ENCODE peak calls at places on chromosomes 11 and 22, in seven cellular contexts. One of them, this sample, is unnamed.
A peak's percentile ranks its signal among the peaks of the same experiment; 100 is the strongest.

GRCh38 chr11:36249271-36249670 is 40.0 kb downstream of the COMMD9 start:
- DNase-seq in right cardiac atrium: no peak
- DNase-seq in small intestine: no peak
- DNase-seq in lung: no peak
- DNase-seq in heart right ventricle: no peak
- DNase-seq in A673: no peak
- DNase-seq in fibroblast of lung: peak; percentile 86
- DNase-seq in this sample: no peak

GRCh38 chr11:3163241-3163981 is 1.7 kb downstream of the OSBPL5 start:
- DNase-seq in right cardiac atrium: no peak
- DNase-seq in small intestine: no peak
- DNase-seq in lung: no peak
- DNase-seq in heart right ventricle: peak; percentile 12
- DNase-seq in A673: no peak
- DNase-seq in fibroblast of lung: no peak
- DNase-seq in this sample: no peak

GRCh38 chr11:32266611-32267010 is 168.7 kb downstream of the WT1 start:
- DNase-seq in right cardiac atrium: no peak
- DNase-seq in small intestine: no peak
- DNase-seq in lung: no peak
- DNase-seq in heart right ventricle: no peak
- DNase-seq in A673: peak; percentile 44
- DNase-seq in fibroblast of lung: peak; percentile 53
- DNase-seq in this sample: no peak

GRCh38 chr22:47328550-47329243 is 566.2 kb downstream of the TBC1D22A start:
- DNase-seq in right cardiac atrium: peak; percentile 63
- DNase-seq in small intestine: peak; percentile 47
- DNase-seq in lung: no peak
- DNase-seq in heart right ventricle: no peak
- DNase-seq in A673: peak; percentile 59
- DNase-seq in fibroblast of lung: peak; percentile 96
- DNase-seq in this sample: no peak

GRCh38 chr22:48637231-48637630 is 1190.4 kb downstream of the BRD1 start:
- DNase-seq in right cardiac atrium: no peak
- DNase-seq in small intestine: no peak
- DNase-seq in lung: no peak
- DNase-seq in heart right ventricle: no peak
- DNase-seq in A673: no peak
- DNase-seq in fibroblast of lung: no peak
- DNase-seq in this sample: no peak

GRCh38 chr11:119412072-119412471 is 10.9 kb downstream of the THY1 start:
- DNase-seq in right cardiac atrium: no peak
- DNase-seq in small intestine: no peak
- DNase-seq in lung: no peak
- DNase-seq in heart right ventricle: no peak
- DNase-seq in A673: no peak
- DNase-seq in fibroblast of lung: no peak
- DNase-seq in this sample: no peak

GRCh38 chr22:32781695-32782094 is 19.8 kb upstream of the TIMP3 start:
- DNase-seq in right cardiac atrium: no peak
- DNase-seq in small intestine: no peak
- DNase-seq in lung: no peak
- DNase-seq in heart right ventricle: no peak
- DNase-seq in A673: no peak
- DNase-seq in fibroblast of lung: no peak
- DNase-seq in this sample: no peak

GRCh38 chr11:114185436-114185835 is 110.8 kb upstream of the NNMT start:
- DNase-seq in right cardiac atrium: no peak
- DNase-seq in small intestine: no peak
- DNase-seq in lung: no peak
- DNase-seq in heart right ventricle: no peak
- DNase-seq in A673: no peak
- DNase-seq in fibroblast of lung: no peak
- DNase-seq in this sample: no peak

GRCh38 chr11:73228268-73229134 is 10.4 kb downstream of the P2RY2 start:
- DNase-seq in right cardiac atrium: no peak
- DNase-seq in small intestine: no peak
- DNase-seq in lung: no peak
- DNase-seq in heart right ventricle: no peak
- DNase-seq in A673: no peak
- DNase-seq in fibroblast of lung: no peak
- DNase-seq in this sample: no peak

GRCh38 chr11:67780056-67780455 is 105.6 kb upstream of the ALDH3B2 start:
- DNase-seq in right cardiac atrium: no peak
- DNase-seq in small intestine: no peak
- DNase-seq in lung: no peak
- DNase-seq in heart right ventricle: no peak
- DNase-seq in A673: no peak
- DNase-seq in fibroblast of lung: no peak
- DNase-seq in this sample: no peak

GRCh38 chr11:114846040-114846791 is 167.9 kb downstream of the NXPE2 start:
- DNase-seq in right cardiac atrium: peak; percentile 75
- DNase-seq in small intestine: no peak
- DNase-seq in lung: peak; percentile 35
- DNase-seq in heart right ventricle: peak; percentile 56
- DNase-seq in A673: peak; percentile 72
- DNase-seq in fibroblast of lung: peak; percentile 49
- DNase-seq in this sample: peak; percentile 52

GRCh38 chr22:42805016-42805997 is 51.8 kb downstream of the ARFGAP3 start:
- DNase-seq in right cardiac atrium: peak; percentile 77
- DNase-seq in small intestine: no peak
- DNase-seq in lung: peak; percentile 63
- DNase-seq in heart right ventricle: peak; percentile 61
- DNase-seq in A673: no peak
- DNase-seq in fibroblast of lung: no peak
- DNase-seq in this sample: peak; percentile 27

GRCh38 chr11:122898799-122899198 is 16.2 kb downstream of the JHY start:
- DNase-seq in right cardiac atrium: no peak
- DNase-seq in small intestine: no peak
- DNase-seq in lung: no peak
- DNase-seq in heart right ventricle: no peak
- DNase-seq in A673: no peak
- DNase-seq in fibroblast of lung: no peak
- DNase-seq in this sample: no peak

GRCh38 chr11:127651175-127651887 is 650.8 kb upstream of the KIRREL3 start:
- DNase-seq in right cardiac atrium: no peak
- DNase-seq in small intestine: no peak
- DNase-seq in lung: no peak
- DNase-seq in heart right ventricle: no peak
- DNase-seq in A673: no peak
- DNase-seq in fibroblast of lung: peak; percentile 94
- DNase-seq in this sample: no peak

GRCh38 chr11:127651888-127652221 is 651.3 kb upstream of the KIRREL3 start:
- DNase-seq in right cardiac atrium: no peak
- DNase-seq in small intestine: no peak
- DNase-seq in lung: no peak
- DNase-seq in heart right ventricle: no peak
- DNase-seq in A673: no peak
- DNase-seq in fibroblast of lung: peak; percentile 51
- DNase-seq in this sample: no peak

GRCh38 chr11:127656266-127656879 is 655.8 kb upstream of the KIRREL3 start:
- DNase-seq in right cardiac atrium: no peak
- DNase-seq in small intestine: no peak
- DNase-seq in lung: no peak
- DNase-seq in heart right ventricle: no peak
- DNase-seq in A673: no peak
- DNase-seq in fibroblast of lung: peak; percentile 42
- DNase-seq in this sample: no peak

GRCh38 chr11:127649958-127650357 is 649.4 kb upstream of the KIRREL3 start:
- DNase-seq in right cardiac atrium: no peak
- DNase-seq in small intestine: no peak
- DNase-seq in lung: no peak
- DNase-seq in heart right ventricle: no peak
- DNase-seq in A673: no peak
- DNase-seq in fibroblast of lung: no peak
- DNase-seq in this sample: no peak

DNA sequence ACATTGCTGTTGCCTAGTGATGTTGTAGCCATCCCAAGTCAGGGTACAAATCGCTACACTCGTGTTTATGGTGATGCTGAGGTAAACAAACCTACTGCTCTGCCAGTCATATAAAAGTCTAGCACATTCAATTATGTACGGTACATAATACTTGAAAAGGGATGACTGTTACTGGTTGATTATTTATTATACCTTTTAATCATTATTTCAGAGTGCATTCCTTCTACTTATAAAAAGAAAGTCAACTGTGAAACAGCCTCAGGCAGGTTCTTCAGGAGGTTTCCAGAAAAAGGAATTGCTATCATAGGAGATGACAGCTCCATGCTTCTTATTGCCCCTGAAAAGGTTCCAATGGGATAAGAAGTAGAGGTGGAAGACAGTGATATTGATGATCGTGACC is 652.5 kb upstream of the KIRREL3 start:
- DNase-seq in right cardiac atrium: no peak
- DNase-seq in small intestine: no peak
- DNase-seq in lung: no peak
- DNase-seq in heart right ventricle: no peak
- DNase-seq in A673: no peak
- DNase-seq in fibroblast of lung: no peak
- DNase-seq in this sample: no peak
- H3K27ac ChIP-seq in right cardiac atrium: no peak overlapping the region
- H3K27ac ChIP-seq in small intestine: no peak overlapping the region
- H3K27ac ChIP-seq in lung: no peak overlapping the region
- H3K27ac ChIP-seq in heart right ventricle: no peak overlapping the region
- H3K27ac ChIP-seq in A673: no peak overlapping the region
- H3K27ac ChIP-seq in fibroblast of lung: no peak overlapping the region
- H3K27ac ChIP-seq in this sample: no peak overlapping the region

DNA sequence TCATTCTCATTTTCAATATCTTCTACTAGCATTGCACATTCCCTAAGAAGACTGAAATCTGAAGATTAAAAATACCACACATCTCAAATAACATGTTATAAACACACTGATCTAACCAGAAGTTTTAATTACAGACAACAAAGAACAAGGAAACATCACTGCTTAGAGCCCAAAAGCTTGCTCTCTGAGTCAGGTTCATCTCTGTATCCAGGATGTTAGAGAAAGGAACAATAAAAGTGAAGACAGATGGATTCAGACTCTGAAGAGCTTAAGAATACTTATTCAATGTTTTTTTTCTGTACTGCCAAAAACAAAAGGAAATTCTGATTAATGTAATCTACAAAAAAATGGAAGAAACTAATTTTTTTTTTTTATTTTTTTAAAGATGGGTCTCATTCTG is 16.5 kb downstream of the RDX start:
- DNase-seq in right cardiac atrium: no peak
- DNase-seq in small intestine: no peak
- DNase-seq in lung: no peak
- DNase-seq in heart right ventricle: no peak
- DNase-seq in A673: peak; percentile 42
- DNase-seq in fibroblast of lung: no peak
- DNase-seq in this sample: no peak
- H3K27ac ChIP-seq in right cardiac atrium: no peak overlapping the region
- H3K27ac ChIP-seq in small intestine: no peak overlapping the region
- H3K27ac ChIP-seq in lung: no peak overlapping the region
- H3K27ac ChIP-seq in heart right ventricle: no peak overlapping the region
- H3K27ac ChIP-seq in A673: peak overlapping the region; percentile 45
- H3K27ac ChIP-seq in fibroblast of lung: no peak overlapping the region
- H3K27ac ChIP-seq in this sample: no peak overlapping the region

GRCh38 chr22:30423959-30424380 is 1.6 kb upstream of the MTFP1 start:
- DNase-seq in right cardiac atrium: peak; percentile 100
- DNase-seq in small intestine: peak; percentile 100
- DNase-seq in lung: peak; percentile 99
- DNase-seq in heart right ventricle: peak; percentile 97
- DNase-seq in A673: peak; percentile 100
- DNase-seq in fibroblast of lung: peak; percentile 99
- DNase-seq in this sample: peak; percentile 88

GRCh38 chr22:30423296-30423958 is 2.1 kb upstream of the MTFP1 start:
- DNase-seq in right cardiac atrium: peak; percentile 80
- DNase-seq in small intestine: peak; percentile 88
- DNase-seq in lung: peak; percentile 66
- DNase-seq in heart right ventricle: peak; percentile 77
- DNase-seq in A673: no peak
- DNase-seq in fibroblast of lung: no peak
- DNase-seq in this sample: peak; percentile 82

GRCh38 chr22:30422481-30423295 is 2.9 kb upstream of the MTFP1 start:
- DNase-seq in right cardiac atrium: peak; percentile 76
- DNase-seq in small intestine: peak; percentile 97
- DNase-seq in lung: peak; percentile 73
- DNase-seq in heart right ventricle: peak; percentile 31
- DNase-seq in A673: peak; percentile 92
- DNase-seq in fibroblast of lung: peak; percentile 98
- DNase-seq in this sample: peak; percentile 84

GRCh38 chr22:30421695-30422480 is 3.7 kb upstream of the MTFP1 start:
- DNase-seq in right cardiac atrium: no peak
- DNase-seq in small intestine: peak; percentile 94
- DNase-seq in lung: no peak
- DNase-seq in heart right ventricle: no peak
- DNase-seq in A673: no peak
- DNase-seq in fibroblast of lung: no peak
- DNase-seq in this sample: no peak

DNA sequence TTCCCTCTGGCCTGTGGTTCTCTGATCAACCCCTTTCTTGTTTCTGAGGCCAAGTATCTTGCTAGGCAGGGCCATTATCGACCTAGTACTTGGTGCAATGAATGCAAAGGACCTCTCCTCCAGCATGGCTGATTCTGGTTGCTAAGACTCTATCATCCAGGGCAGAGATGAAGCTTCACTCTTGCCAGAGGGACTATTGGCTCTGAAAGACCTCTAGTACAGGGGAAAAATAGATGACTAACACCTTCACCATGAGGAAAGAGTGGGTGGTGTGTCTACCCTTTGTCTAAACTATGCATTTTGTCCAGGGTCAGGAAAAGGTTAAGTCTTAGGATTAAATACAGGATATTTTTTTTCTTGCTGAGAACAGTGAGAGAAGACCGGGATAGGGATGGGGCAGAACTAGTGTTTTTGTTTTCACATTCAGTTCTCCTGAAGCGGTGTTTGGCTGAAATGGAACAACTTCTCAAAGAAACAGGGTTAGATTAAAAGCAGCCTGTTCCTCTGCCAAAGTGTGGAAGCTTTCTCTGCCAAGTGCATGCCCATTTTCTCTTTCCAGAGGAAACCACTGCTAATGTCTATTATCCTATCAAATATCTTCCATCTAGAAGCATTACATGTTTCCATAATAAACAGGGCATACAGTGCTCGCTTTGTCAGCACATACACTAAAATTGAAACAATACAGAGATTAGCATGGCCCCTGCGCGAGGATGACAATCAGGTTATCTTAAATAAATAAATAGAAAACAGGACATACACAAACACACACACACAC is 5.0 kb upstream of the MTFP1 start:
- DNase-seq in right cardiac atrium: no peak
- DNase-seq in small intestine: peak; percentile 31
- DNase-seq in lung: no peak
- DNase-seq in heart right ventricle: no peak
- DNase-seq in A673: no peak
- DNase-seq in fibroblast of lung: peak; percentile 96
- DNase-seq in this sample: no peak
- H3K27ac ChIP-seq in right cardiac atrium: no peak overlapping the region
- H3K27ac ChIP-seq in small intestine: peak overlapping the region; percentile 65
- H3K27ac ChIP-seq in lung: no peak overlapping the region
- H3K27ac ChIP-seq in heart right ventricle: no peak overlapping the region
- H3K27ac ChIP-seq in A673: peak overlapping the region; percentile 97
- H3K27ac ChIP-seq in fibroblast of lung: peak overlapping the region; percentile 70
- H3K27ac ChIP-seq in this sample: no peak overlapping the region

DNA sequence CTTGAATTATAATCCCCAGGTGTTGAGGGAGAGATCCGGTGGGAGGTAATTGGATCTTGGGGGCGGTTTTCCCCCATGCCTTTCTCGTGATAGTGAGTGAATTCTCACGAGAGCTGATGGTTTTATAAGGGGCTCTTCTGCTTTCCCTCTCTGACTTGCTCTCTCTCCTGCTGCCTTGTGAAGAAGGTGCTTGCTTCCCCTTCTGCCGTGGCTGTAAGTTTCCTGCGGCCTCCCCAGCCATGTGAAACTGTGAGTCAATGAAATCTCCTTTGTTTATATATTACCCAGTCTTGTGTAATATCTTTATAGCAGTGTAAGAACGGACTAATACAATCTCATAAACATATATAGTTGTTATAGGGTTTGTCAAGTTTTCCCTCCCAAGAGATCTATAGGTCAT is 32.8 kb downstream of the KCNE3 start:
- DNase-seq in right cardiac atrium: no peak
- DNase-seq in small intestine: no peak
- DNase-seq in lung: no peak
- DNase-seq in heart right ventricle: no peak
- DNase-seq in A673: no peak
- DNase-seq in fibroblast of lung: no peak
- DNase-seq in this sample: no peak
- H3K27ac ChIP-seq in right cardiac atrium: no peak overlapping the region
- H3K27ac ChIP-seq in small intestine: no peak overlapping the region
- H3K27ac ChIP-seq in lung: no peak overlapping the region
- H3K27ac ChIP-seq in heart right ventricle: no peak overlapping the region
- H3K27ac ChIP-seq in A673: no peak overlapping the region
- H3K27ac ChIP-seq in fibroblast of lung: no peak overlapping the region
- H3K27ac ChIP-seq in this sample: no peak overlapping the region